ENCODE peak calls at places on chromosome 13, in nine cellular contexts. N, K, H, E, A, L, F, Z and Q are unnamed samples.

GRCh38 chr13:104143760-104144406 is 1077.7 kb upstream of the SLC10A2 start:
- DNase-seq in N (no peak), K (no peak), H (no peak), E (no peak), A (no peak), L (no peak), F (peak; percentile 44), Z (no peak), Q (no peak)

GRCh38 chr13:107299717-107300116 is 731.8 kb upstream of the ARGLU1 start:
- DNase-seq in N (no peak), K (no peak), H (no peak), E (no peak), A (no peak), L (no peak), F (no peak), Z (no peak), Q (no peak)

GRCh38 chr13:113623491-113624234 is 34.3 kb downstream of the ATP4B start:
- DNase-seq in N (no peak), K (no peak), H (no peak), E (no peak), A (no peak), L (no peak), F (no peak), Z (no peak), Q (no peak)

GRCh38 chr13:44191504-44192171 is 182.0 kb upstream of the SERP2 start:
- DNase-seq in N (peak; percentile 3), K (no peak), H (peak; percentile 12), E (no peak), A (peak; percentile 83), L (peak; percentile 43), F (peak; percentile 82), Z (peak; percentile 91), Q (peak; percentile 21)

GRCh38 chr13:100710176-100710575 is 35.6 kb upstream of the TMTC4 start:
- DNase-seq in N (no peak), K (no peak), H (no peak), E (no peak), A (no peak), L (no peak), F (no peak), Z (no peak), Q (no peak)

GRCh38 chr13:85536706-85537105 is 262.5 kb downstream of the SLITRK6 start:
- DNase-seq in N (no peak), K (no peak), H (no peak), E (no peak), A (no peak), L (no peak), F (no peak), Z (peak; percentile 43), Q (no peak)

GRCh38 chr13:113782472-113782871 is 23.4 kb downstream of the TMEM255B start:
- DNase-seq in N (no peak), K (no peak), H (no peak), E (no peak), A (no peak), L (peak; percentile 11), F (no peak), Z (no peak), Q (no peak)

GRCh38 chr13:80101040-80101439 is 239.9 kb downstream of the SPRY2 start:
- DNase-seq in N (no peak), K (no peak), H (no peak), E (no peak), A (no peak), L (no peak), F (no peak), Z (no peak), Q (no peak)

GRCh38 chr13:50676602-50677001 is 166.9 kb downstream of the DLEU7 start:
- DNase-seq in N (no peak), K (peak; percentile 83), H (no peak), E (no peak), A (peak; percentile 60), L (no peak), F (peak; percentile 68), Z (peak; percentile 31), Q (no peak)

GRCh38 chr13:23871616-23872220 is 17.5 kb downstream of the MIPEP start:
- DNase-seq in N (no peak), K (no peak), H (no peak), E (no peak), A (peak; percentile 63), L (no peak), F (peak; percentile 62), Z (peak; percentile 76), Q (no peak)

GRCh38 chr13:51793570-51794273 is 10.2 kb downstream of the DHRS12 start:
- DNase-seq in N (no peak), K (peak; percentile 68), H (peak; percentile 48), E (peak; percentile 39), A (peak; percentile 83), L (no peak), F (peak; percentile 87), Z (peak; percentile 79), Q (no peak)

GRCh38 chr13:110308377-110309158 is 1.5 kb downstream of the COL4A2 start:
- DNase-seq in N (no peak), K (no peak), H (no peak), E (no peak), A (peak; percentile 69), L (no peak), F (peak; percentile 72), Z (peak; percentile 61), Q (no peak)

GRCh38 chr13:45537506-45537905 is 72.8 kb downstream of the COG3 start:
- DNase-seq in N (no peak), K (no peak), H (no peak), E (peak; percentile 41), A (no peak), L (no peak), F (no peak), Z (peak; percentile 22), Q (no peak)

GRCh38 chr13:101398191-101398590 is 18.1 kb downstream of the NALCN start:
- DNase-seq in N (no peak), K (peak; percentile 46), H (no peak), E (peak; percentile 20), A (no peak), L (no peak), F (peak; percentile 50), Z (peak; percentile 41), Q (no peak)

GRCh38 chr13:98941536-98941935 is 36.3 kb downstream of the DOCK9 start:
- DNase-seq in N (no peak), K (no peak), H (no peak), E (no peak), A (no peak), L (no peak), F (no peak), Z (no peak), Q (no peak)